ENCODE peak calls at places on chromosomes 5 and 9, in nine cellular contexts. One of them, this sample, is unnamed.

GRCh38 chr5:154077692-154078091 is 38.9 kb downstream of the MFAP3 start:
- DNase-seq in HS-5: no peak
- DNase-seq in left ventricle myocardium inferior: peak; percentile 33
- DNase-seq in renal cortical epithelial cell: peak; percentile 89
- DNase-seq in GM23248: peak; percentile 58
- DNase-seq in H7: no peak
- DNase-seq in mucosa of gallbladder: no peak
- DNase-seq in iPS DF 19.7: no peak
- DNase-seq in tibial artery: no peak
- DNase-seq in this sample: no peak

GRCh38 chr9:110748251-110748893 is 79.8 kb downstream of the MUSK start:
- DNase-seq in HS-5: no peak
- DNase-seq in left ventricle myocardium inferior: no peak
- DNase-seq in renal cortical epithelial cell: peak; percentile 70
- DNase-seq in GM23248: no peak
- DNase-seq in H7: no peak
- DNase-seq in mucosa of gallbladder: no peak
- DNase-seq in iPS DF 19.7: no peak
- DNase-seq in tibial artery: no peak
- DNase-seq in this sample: peak; percentile 2

GRCh38 chr9:14967450-14968321 is 57.5 kb upstream of the FREM1 start:
- DNase-seq in HS-5: no peak
- DNase-seq in left ventricle myocardium inferior: no peak
- DNase-seq in renal cortical epithelial cell: no peak
- DNase-seq in GM23248: no peak
- DNase-seq in H7: no peak
- DNase-seq in mucosa of gallbladder: no peak
- DNase-seq in iPS DF 19.7: no peak
- DNase-seq in tibial artery: no peak
- DNase-seq in this sample: no peak

GRCh38 chr5:159833088-159833487 is 83.2 kb upstream of the ADRA1B start:
- DNase-seq in HS-5: no peak
- DNase-seq in left ventricle myocardium inferior: no peak
- DNase-seq in renal cortical epithelial cell: no peak
- DNase-seq in GM23248: no peak
- DNase-seq in H7: peak; percentile 24
- DNase-seq in mucosa of gallbladder: peak; percentile 11
- DNase-seq in iPS DF 19.7: no peak
- DNase-seq in tibial artery: no peak
- DNase-seq in this sample: no peak

GRCh38 chr5:179603308-179603707 is 20.2 kb downstream of the HNRNPH1 start:
- DNase-seq in HS-5: no peak
- DNase-seq in left ventricle myocardium inferior: no peak
- DNase-seq in renal cortical epithelial cell: no peak
- DNase-seq in GM23248: no peak
- DNase-seq in H7: no peak
- DNase-seq in mucosa of gallbladder: no peak
- DNase-seq in iPS DF 19.7: no peak
- DNase-seq in tibial artery: no peak
- DNase-seq in this sample: no peak

GRCh38 chr9:76045217-76045616 is 154.7 kb downstream of the PCSK5 start:
- DNase-seq in HS-5: no peak
- DNase-seq in left ventricle myocardium inferior: no peak
- DNase-seq in renal cortical epithelial cell: peak; percentile 20
- DNase-seq in GM23248: peak; percentile 3
- DNase-seq in H7: peak; percentile 36
- DNase-seq in mucosa of gallbladder: no peak
- DNase-seq in iPS DF 19.7: peak; percentile 40
- DNase-seq in tibial artery: no peak
- DNase-seq in this sample: no peak

GRCh38 chr9:137108608-137109249 is 5.8 kb downstream of the DPP7 start:
- DNase-seq in HS-5: no peak
- DNase-seq in left ventricle myocardium inferior: no peak
- DNase-seq in renal cortical epithelial cell: no peak
- DNase-seq in GM23248: no peak
- DNase-seq in H7: peak; percentile 46
- DNase-seq in mucosa of gallbladder: no peak
- DNase-seq in iPS DF 19.7: no peak
- DNase-seq in tibial artery: no peak
- DNase-seq in this sample: peak; percentile 29

GRCh38 chr9:104339692-104340091 is 164.4 kb upstream of the OR13F1 start:
- DNase-seq in HS-5: no peak
- DNase-seq in left ventricle myocardium inferior: no peak
- DNase-seq in renal cortical epithelial cell: no peak
- DNase-seq in GM23248: no peak
- DNase-seq in H7: no peak
- DNase-seq in mucosa of gallbladder: no peak
- DNase-seq in iPS DF 19.7: no peak
- DNase-seq in tibial artery: no peak
- DNase-seq in this sample: no peak

GRCh38 chr9:91705386-91705785 is 244.6 kb downstream of the ROR2 start:
- DNase-seq in HS-5: no peak
- DNase-seq in left ventricle myocardium inferior: no peak
- DNase-seq in renal cortical epithelial cell: no peak
- DNase-seq in GM23248: no peak
- DNase-seq in H7: no peak
- DNase-seq in mucosa of gallbladder: no peak
- DNase-seq in iPS DF 19.7: no peak
- DNase-seq in tibial artery: no peak
- DNase-seq in this sample: no peak

GRCh38 chr5:41503321-41503720 is 7.1 kb downstream of the PLCXD3 start:
- DNase-seq in HS-5: no peak
- DNase-seq in left ventricle myocardium inferior: no peak
- DNase-seq in renal cortical epithelial cell: no peak
- DNase-seq in GM23248: no peak
- DNase-seq in H7: no peak
- DNase-seq in mucosa of gallbladder: no peak
- DNase-seq in iPS DF 19.7: no peak
- DNase-seq in tibial artery: no peak
- DNase-seq in this sample: no peak

GRCh38 chr5:157912621-157913325 is 53.8 kb upstream of the CLINT1 start:
- DNase-seq in HS-5: no peak
- DNase-seq in left ventricle myocardium inferior: no peak
- DNase-seq in renal cortical epithelial cell: peak; percentile 51
- DNase-seq in GM23248: no peak
- DNase-seq in H7: no peak
- DNase-seq in mucosa of gallbladder: peak; percentile 65
- DNase-seq in iPS DF 19.7: no peak
- DNase-seq in tibial artery: no peak
- DNase-seq in this sample: no peak

GRCh38 chr5:119400248-119400647 is 44.4 kb downstream of the TNFAIP8 start:
- DNase-seq in HS-5: no peak
- DNase-seq in left ventricle myocardium inferior: no peak
- DNase-seq in renal cortical epithelial cell: peak; percentile 93
- DNase-seq in GM23248: peak; percentile 24
- DNase-seq in H7: no peak
- DNase-seq in mucosa of gallbladder: no peak
- DNase-seq in iPS DF 19.7: no peak
- DNase-seq in tibial artery: no peak
- DNase-seq in this sample: no peak

This sample was measured in dermis blood vessel endothelial cell.